ENCODE peak calls at places on chromosomes 13 and 19, in six cellular contexts. Z is gastrocnemius medialis, I is left ventricle myocardium inferior, W is tibial artery, K is heart left ventricle, N is thyroid gland. D is an unnamed sample.

GRCh38 chr19:37467608-37468090 is 405 bp upstream of the ZNF569 start:
- DNase-seq in Z (no peak), I (no peak), W (no peak), K (no peak), N (no peak), D (no peak)

GRCh38 chr13:96824110-96824509 is 170.2 kb downstream of the OXGR1 start:
- DNase-seq in Z (no peak), I (no peak), W (no peak), K (no peak), N (no peak), D (no peak)

GRCh38 chr13:40401911-40402776 is 264.3 kb downstream of the FOXO1 start:
- DNase-seq in Z (peak), I (peak), W (peak), K (peak), N (peak), D (no peak)

GRCh38 chr19:1608414-1609391 is 3.4 kb upstream of the UQCR11 start:
- DNase-seq in Z (no peak), I (no peak), W (no peak), K (no peak), N (peak), D (no peak)

GRCh38 chr19:53333071-53333465 is 481 bp upstream of the ZNF845 start:
- DNase-seq in Z (peak), I (peak), W (peak), K (peak), N (peak), D (no peak)

GRCh38 chr19:42130254-42130573 is 2.0 kb downstream of the POU2F2 start:
- DNase-seq in Z (no peak), I (no peak), W (no peak), K (no peak), N (no peak), D (no peak)

GRCh38 chr13:42272776-42273175 is 824 bp downstream of the AKAP11 start:
- DNase-seq in Z (no peak), I (no peak), W (no peak), K (no peak), N (no peak), D (no peak)

GRCh38 chr19:40601061-40601973 is at the start of gene LTBP4:
- DNase-seq in Z (no peak), I (peak), W (peak), K (peak), N (peak), D (no peak)

GRCh38 chr19:31364956-31365355 is 15.7 kb upstream of the TSHZ3 start:
- DNase-seq in Z (no peak), I (no peak), W (no peak), K (no peak), N (no peak), D (no peak)

GRCh38 chr19:33621065-33621785 is 528 bp upstream of the CHST8 start:
- DNase-seq in Z (no peak), I (no peak), W (no peak), K (no peak), N (no peak), D (no peak)

GRCh38 chr13:45737571-45738002 is 35.5 kb downstream of the CBY2 start:
- DNase-seq in Z (no peak), I (no peak), W (no peak), K (no peak), N (no peak), D (no peak)

GRCh38 chr19:2721570-2722540 is 683 bp upstream of the DIRAS1 start:
- DNase-seq in Z (no peak), I (no peak), W (no peak), K (no peak), N (no peak), D (no peak)

GRCh38 chr13:101115762-101116161 is 300.5 kb downstream of the NALCN start:
- DNase-seq in Z (no peak), I (no peak), W (no peak), K (no peak), N (no peak), D (no peak)

GRCh38 chr19:45267296-45267695 is 16.2 kb downstream of the MARK4 start:
- DNase-seq in Z (no peak), I (no peak), W (no peak), K (no peak), N (no peak), D (no peak)

GRCh38 chr19:54388001-54388802 is 23.5 kb upstream of the LAIR1 start:
- DNase-seq in Z (no peak), I (peak), W (peak), K (peak), N (no peak), D (no peak)

GRCh38 chr13:110126391-110126961 is 180.5 kb downstream of the COL4A1 start:
- DNase-seq in Z (peak), I (peak), W (no peak), K (peak), N (peak), D (no peak)

GRCh38 chr13:105342421-105342820 is 1193.0 kb downstream of the EFNB2 start:
- DNase-seq in Z (no peak), I (no peak), W (no peak), K (no peak), N (no peak), D (no peak)

GRCh38 chr13:27007166-27007565 is 164.4 kb downstream of the USP12 start:
- DNase-seq in Z (no peak), I (no peak), W (no peak), K (no peak), N (peak), D (no peak)

GRCh38 chr19:48837586-48838191 is 1.4 kb upstream of the HSD17B14 start:
- DNase-seq in Z (no peak), I (no peak), W (no peak), K (no peak), N (no peak), D (no peak)

GRCh38 chr19:13430790-13431582 is 75.3 kb downstream of the CACNA1A start:
- DNase-seq in Z (no peak), I (peak), W (no peak), K (no peak), N (peak), D (no peak)

GRCh38 chr19:9057505-9058258 is 29.2 kb upstream of the OR1M1 start:
- DNase-seq in Z (no peak), I (no peak), W (no peak), K (no peak), N (no peak), D (no peak)

GRCh38 chr13:113143466-113144254 is 14.8 kb upstream of the PROZ start:
- DNase-seq in Z (no peak), I (no peak), W (peak), K (no peak), N (no peak), D (no peak)

GRCh38 chr13:108496364-108497215 is 132.8 kb upstream of the MYO16 start:
- DNase-seq in Z (no peak), I (no peak), W (no peak), K (no peak), N (no peak), D (no peak)

GRCh38 chr19:50214699-50215543 is 11.5 kb downstream of the MYH14 start:
- DNase-seq in Z (no peak), I (no peak), W (no peak), K (no peak), N (peak), D (no peak)

GRCh38 chr13:65461590-65461989 is 1768.5 kb downstream of the PCDH9 start:
- DNase-seq in Z (no peak), I (no peak), W (no peak), K (no peak), N (no peak), D (no peak)

GRCh38 chr19:49923055-49924003 is 5.7 kb upstream of the ATF5 start:
- DNase-seq in Z (no peak), I (no peak), W (no peak), K (peak), N (no peak), D (no peak)

GRCh38 chr13:109672545-109672944 is 113.8 kb downstream of the IRS2 start:
- DNase-seq in Z (no peak), I (no peak), W (no peak), K (no peak), N (no peak), D (no peak)

GRCh38 chr13:112012705-112013085 is 54.3 kb upstream of the SOX1 start:
- DNase-seq in Z (no peak), I (no peak), W (no peak), K (no peak), N (no peak), D (no peak)

GRCh38 chr13:110600261-110600819 is 15.0 kb upstream of the NAXD start:
- DNase-seq in Z (no peak), I (no peak), W (no peak), K (no peak), N (no peak), D (no peak)

GRCh38 chr13:99660101-99660500 is 158.8 kb downstream of the TM9SF2 start:
- DNase-seq in Z (no peak), I (no peak), W (no peak), K (no peak), N (no peak), D (no peak)

GRCh38 chr19:42277821-42278809 is 9.1 kb downstream of the CIC start:
- DNase-seq in Z (no peak), I (no peak), W (no peak), K (no peak), N (no peak), D (no peak)

GRCh38 chr13:32676242-32676641 is 90.0 kb downstream of the PDS5B start:
- DNase-seq in Z (no peak), I (no peak), W (no peak), K (no peak), N (no peak), D (no peak)

GRCh38 chr13:33227927-33228644 is 57.5 kb downstream of the STARD13 start:
- DNase-seq in Z (peak), I (no peak), W (no peak), K (no peak), N (peak), D (peak)

GRCh38 chr19:29832801-29833200 is 21.0 kb downstream of the CCNE1 start:
- DNase-seq in Z (no peak), I (no peak), W (peak), K (no peak), N (no peak), D (no peak)

GRCh38 chr13:71786815-71787214 is 80.2 kb downstream of the DACH1 start:
- DNase-seq in Z (no peak), I (no peak), W (no peak), K (no peak), N (no peak), D (no peak)

GRCh38 chr19:43527860-43528622 is 1.0 kb upstream of the ETHE1 start:
- DNase-seq in Z (no peak), I (no peak), W (peak), K (peak), N (peak), D (no peak)

GRCh38 chr13:89468081-89468480 is 1796.9 kb downstream of the SLITRK5 start:
- DNase-seq in Z (no peak), I (no peak), W (no peak), K (no peak), N (no peak), D (no peak)

DNA sequence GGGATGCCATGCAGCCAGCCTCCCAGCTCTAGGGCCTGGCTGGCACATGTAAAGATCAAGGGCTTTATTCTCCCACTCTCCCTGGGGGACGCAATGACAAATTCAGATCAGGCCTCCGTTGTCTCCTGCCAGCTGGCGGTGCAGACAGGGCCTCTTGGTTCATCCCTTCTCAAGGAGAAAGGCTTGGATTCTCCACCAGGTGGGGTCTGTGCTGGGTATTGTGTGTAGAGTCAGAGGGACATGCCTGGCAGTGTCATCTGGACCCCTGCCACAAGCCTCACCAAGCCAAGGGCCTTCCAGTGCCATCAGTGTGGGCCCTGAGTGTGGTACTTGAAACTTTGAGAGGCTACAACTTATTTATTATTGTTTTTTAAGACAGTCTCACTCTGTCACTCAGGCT is 8.4 kb upstream of the PTPRS start:
- DNase-seq in Z (no peak), I (no peak), W (no peak), K (no peak), N (no peak), D (no peak)
- TF ChIP-seq CTCF in Z (no peak), I (no peak), W (no peak), K (no peak), N (no peak), D (no peak)

GRCh38 chr19:46493236-46494114 is 2.2 kb downstream of the PNMA8B start:
- DNase-seq in Z (no peak), I (peak), W (no peak), K (peak), N (peak), D (no peak)
- H3K4me3 ChIP-seq in Z (peak), I (peak), W (peak), K (peak), N (no peak), D (no peak)

GRCh38 chr13:98143157-98143553 is 261 bp downstream of the FARP1 start:
- DNase-seq in Z (no peak), I (peak), W (peak), K (peak), N (peak), D (no peak)

GRCh38 chr13:98141938-98142426 is 912 bp upstream of the FARP1 start:
- DNase-seq in Z (no peak), I (peak), W (peak), K (peak), N (peak), D (no peak)

GRCh38 chr13:98141509-98141908 is 1.4 kb upstream of the FARP1 start:
- DNase-seq in Z (no peak), I (no peak), W (no peak), K (no peak), N (no peak), D (no peak)

GRCh38 chr13:98143601-98144500 is 957 bp downstream of the FARP1 start:
- DNase-seq in Z (no peak), I (peak), W (peak), K (peak), N (peak), D (no peak)

GRCh38 chr13:98142427-98143156 is at the start of gene FARP1:
- DNase-seq in Z (peak), I (peak), W (peak), K (peak), N (peak), D (no peak)
- TF ChIP-seq CTCF in Z (no peak), I (peak), W (peak), K (peak), N (peak), D (peak)

GRCh38 chr19:58268344-58268743 is 10.4 kb upstream of the ZNF8 start:
- DNase-seq in Z (no peak), I (no peak), W (no peak), K (no peak), N (no peak), D (no peak)

GRCh38 chr19:58261968-58262921 is 16.5 kb upstream of the ZNF8 start:
- DNase-seq in Z (no peak), I (no peak), W (no peak), K (no peak), N (no peak), D (no peak)

GRCh38 chr19:58261600-58261967 is 17.2 kb upstream of the ZNF8 start:
- DNase-seq in Z (no peak), I (no peak), W (no peak), K (no peak), N (no peak), D (no peak)

GRCh38 chr19:58265100-58265499 is 13.7 kb upstream of the ZNF8 start:
- DNase-seq in Z (no peak), I (no peak), W (no peak), K (no peak), N (no peak), D (no peak)

DNA sequence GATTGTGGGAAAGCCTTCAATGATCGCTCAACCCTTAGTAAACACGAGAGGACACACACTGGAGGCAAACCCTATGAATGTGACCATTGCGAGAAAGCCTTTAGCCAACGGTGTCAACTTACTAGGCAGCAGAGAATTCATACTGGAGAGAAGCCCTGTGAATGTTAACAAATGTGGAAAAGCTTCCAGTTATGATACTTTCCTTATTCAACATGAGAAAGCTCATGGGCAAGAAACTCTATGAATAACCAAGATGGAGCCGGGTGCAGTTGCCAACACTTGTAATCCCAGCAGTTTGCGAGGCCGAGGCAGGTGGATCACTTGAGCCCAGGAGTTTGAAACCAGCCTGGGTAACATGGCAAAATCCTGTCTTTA is 15.8 kb upstream of the ZNF8 start:
- DNase-seq in Z (no peak), I (no peak), W (no peak), K (no peak), N (no peak), D (no peak)
- H3K4me3 ChIP-seq in Z (no peak), I (no peak), W (no peak), K (no peak), N (no peak), D (no peak)